ENCODE peak calls at places on chromosomes 3 and 15, in five cellular contexts. One of them, this sample, is unnamed.

GRCh38 chr3:129528589-129529100 is at the start of gene RHO:
- DNase-seq in naive thymus-derived CD8-positive, alpha-beta T cell: no peak
- DNase-seq in activated naive CD4-positive, alpha-beta T cell treated with anti-CD3 and anti-CD28 coated beads, Interleukin-2, amount 10 ng/mL, durations not matched to agents 7 days and 5 days: no peak
- DNase-seq in testis: no peak
- DNase-seq in GM12892: no peak
- DNase-seq in this sample: no peak

GRCh38 chr3:38124324-38125122 is 12.4 kb downstream of the ACAA1 start:
- DNase-seq in naive thymus-derived CD8-positive, alpha-beta T cell: no peak
- DNase-seq in activated naive CD4-positive, alpha-beta T cell treated with anti-CD3 and anti-CD28 coated beads, Interleukin-2, amount 10 ng/mL, durations not matched to agents 7 days and 5 days: no peak
- DNase-seq in testis: no peak
- DNase-seq in GM12892: no peak
- DNase-seq in this sample: no peak

GRCh38 chr3:12425850-12426579 is 58.3 kb upstream of the TSEN2 start:
- DNase-seq in naive thymus-derived CD8-positive, alpha-beta T cell: no peak
- DNase-seq in activated naive CD4-positive, alpha-beta T cell treated with anti-CD3 and anti-CD28 coated beads, Interleukin-2, amount 10 ng/mL, durations not matched to agents 7 days and 5 days: no peak
- DNase-seq in testis: no peak
- DNase-seq in GM12892: no peak
- DNase-seq in this sample: peak; percentile 26

GRCh38 chr3:113531826-113532697 is at the start of gene SIDT1:
- DNase-seq in naive thymus-derived CD8-positive, alpha-beta T cell: peak; percentile 83
- DNase-seq in activated naive CD4-positive, alpha-beta T cell treated with anti-CD3 and anti-CD28 coated beads, Interleukin-2, amount 10 ng/mL, durations not matched to agents 7 days and 5 days: peak; percentile 83
- DNase-seq in testis: peak; percentile 32
- DNase-seq in GM12892: peak; percentile 36
- DNase-seq in this sample: peak; percentile 71

GRCh38 chr15:55319537-55320325 is 709 bp downstream of the PIGB start:
- DNase-seq in naive thymus-derived CD8-positive, alpha-beta T cell: no peak
- DNase-seq in activated naive CD4-positive, alpha-beta T cell treated with anti-CD3 and anti-CD28 coated beads, Interleukin-2, amount 10 ng/mL, durations not matched to agents 7 days and 5 days: no peak
- DNase-seq in testis: peak; percentile 38
- DNase-seq in GM12892: no peak
- DNase-seq in this sample: no peak

GRCh38 chr3:12629560-12629959 is 34.4 kb downstream of the RAF1 start:
- DNase-seq in naive thymus-derived CD8-positive, alpha-beta T cell: no peak
- DNase-seq in activated naive CD4-positive, alpha-beta T cell treated with anti-CD3 and anti-CD28 coated beads, Interleukin-2, amount 10 ng/mL, durations not matched to agents 7 days and 5 days: no peak
- DNase-seq in testis: no peak
- DNase-seq in GM12892: no peak
- DNase-seq in this sample: no peak

GRCh38 chr3:197592361-197593045 is 36.7 kb upstream of the BDH1 start:
- DNase-seq in naive thymus-derived CD8-positive, alpha-beta T cell: no peak
- DNase-seq in activated naive CD4-positive, alpha-beta T cell treated with anti-CD3 and anti-CD28 coated beads, Interleukin-2, amount 10 ng/mL, durations not matched to agents 7 days and 5 days: peak; percentile 68
- DNase-seq in testis: no peak
- DNase-seq in GM12892: no peak
- DNase-seq in this sample: no peak

GRCh38 chr3:29627136-29628117 is 346.6 kb downstream of the RBMS3 start:
- DNase-seq in naive thymus-derived CD8-positive, alpha-beta T cell: no peak
- DNase-seq in activated naive CD4-positive, alpha-beta T cell treated with anti-CD3 and anti-CD28 coated beads, Interleukin-2, amount 10 ng/mL, durations not matched to agents 7 days and 5 days: no peak
- DNase-seq in testis: no peak
- DNase-seq in GM12892: no peak
- DNase-seq in this sample: no peak

GRCh38 chr3:197458179-197458707 is 97.5 kb downstream of the BDH1 start:
- DNase-seq in naive thymus-derived CD8-positive, alpha-beta T cell: peak; percentile 61
- DNase-seq in activated naive CD4-positive, alpha-beta T cell treated with anti-CD3 and anti-CD28 coated beads, Interleukin-2, amount 10 ng/mL, durations not matched to agents 7 days and 5 days: peak; percentile 37
- DNase-seq in testis: peak; percentile 57
- DNase-seq in GM12892: no peak
- DNase-seq in this sample: peak; percentile 54

GRCh38 chr15:34855397-34855796 is 60.0 kb upstream of the ACTC1 start:
- DNase-seq in naive thymus-derived CD8-positive, alpha-beta T cell: no peak
- DNase-seq in activated naive CD4-positive, alpha-beta T cell treated with anti-CD3 and anti-CD28 coated beads, Interleukin-2, amount 10 ng/mL, durations not matched to agents 7 days and 5 days: no peak
- DNase-seq in testis: no peak
- DNase-seq in GM12892: no peak
- DNase-seq in this sample: no peak

GRCh38 chr3:191376742-191377141 is 46.4 kb upstream of the UTS2B start:
- DNase-seq in naive thymus-derived CD8-positive, alpha-beta T cell: no peak
- DNase-seq in activated naive CD4-positive, alpha-beta T cell treated with anti-CD3 and anti-CD28 coated beads, Interleukin-2, amount 10 ng/mL, durations not matched to agents 7 days and 5 days: no peak
- DNase-seq in testis: no peak
- DNase-seq in GM12892: no peak
- DNase-seq in this sample: no peak

GRCh38 chr3:152283492-152284381 is 15.0 kb downstream of the MBNL1 start:
- DNase-seq in naive thymus-derived CD8-positive, alpha-beta T cell: no peak
- DNase-seq in activated naive CD4-positive, alpha-beta T cell treated with anti-CD3 and anti-CD28 coated beads, Interleukin-2, amount 10 ng/mL, durations not matched to agents 7 days and 5 days: no peak
- DNase-seq in testis: no peak
- DNase-seq in GM12892: no peak
- DNase-seq in this sample: no peak

GRCh38 chr3:191324936-191325335 is 4.3 kb upstream of the CCDC50 start:
- DNase-seq in naive thymus-derived CD8-positive, alpha-beta T cell: no peak
- DNase-seq in activated naive CD4-positive, alpha-beta T cell treated with anti-CD3 and anti-CD28 coated beads, Interleukin-2, amount 10 ng/mL, durations not matched to agents 7 days and 5 days: no peak
- DNase-seq in testis: no peak
- DNase-seq in GM12892: no peak
- DNase-seq in this sample: no peak

GRCh38 chr3:126682046-126682445 is 22.0 kb upstream of the CHCHD6 start:
- DNase-seq in naive thymus-derived CD8-positive, alpha-beta T cell: no peak
- DNase-seq in activated naive CD4-positive, alpha-beta T cell treated with anti-CD3 and anti-CD28 coated beads, Interleukin-2, amount 10 ng/mL, durations not matched to agents 7 days and 5 days: no peak
- DNase-seq in testis: no peak
- DNase-seq in GM12892: no peak
- DNase-seq in this sample: no peak

GRCh38 chr3:126872701-126873100 is 110.2 kb upstream of the PLXNA1 start:
- DNase-seq in naive thymus-derived CD8-positive, alpha-beta T cell: no peak
- DNase-seq in activated naive CD4-positive, alpha-beta T cell treated with anti-CD3 and anti-CD28 coated beads, Interleukin-2, amount 10 ng/mL, durations not matched to agents 7 days and 5 days: no peak
- DNase-seq in testis: no peak
- DNase-seq in GM12892: no peak
- DNase-seq in this sample: peak; percentile 75

GRCh38 chr3:185758912-185759311 is 65.9 kb downstream of the IGF2BP2 start:
- DNase-seq in naive thymus-derived CD8-positive, alpha-beta T cell: no peak
- DNase-seq in activated naive CD4-positive, alpha-beta T cell treated with anti-CD3 and anti-CD28 coated beads, Interleukin-2, amount 10 ng/mL, durations not matched to agents 7 days and 5 days: no peak
- DNase-seq in testis: no peak
- DNase-seq in GM12892: no peak
- DNase-seq in this sample: no peak

GRCh38 chr3:180911876-180912303 is 580 bp upstream of the FXR1 start:
- DNase-seq in naive thymus-derived CD8-positive, alpha-beta T cell: no peak
- DNase-seq in activated naive CD4-positive, alpha-beta T cell treated with anti-CD3 and anti-CD28 coated beads, Interleukin-2, amount 10 ng/mL, durations not matched to agents 7 days and 5 days: no peak
- DNase-seq in testis: no peak
- DNase-seq in GM12892: no peak
- DNase-seq in this sample: peak; percentile 12

GRCh38 chr3:147387550-147388394 is 18.6 kb downstream of the ZIC4 start:
- DNase-seq in naive thymus-derived CD8-positive, alpha-beta T cell: no peak
- DNase-seq in activated naive CD4-positive, alpha-beta T cell treated with anti-CD3 and anti-CD28 coated beads, Interleukin-2, amount 10 ng/mL, durations not matched to agents 7 days and 5 days: no peak
- DNase-seq in testis: no peak
- DNase-seq in GM12892: no peak
- DNase-seq in this sample: no peak

GRCh38 chr3:141243295-141243707 is 11.7 kb downstream of the PXYLP1 start:
- DNase-seq in naive thymus-derived CD8-positive, alpha-beta T cell: peak; percentile 77
- DNase-seq in activated naive CD4-positive, alpha-beta T cell treated with anti-CD3 and anti-CD28 coated beads, Interleukin-2, amount 10 ng/mL, durations not matched to agents 7 days and 5 days: peak; percentile 71
- DNase-seq in testis: no peak
- DNase-seq in GM12892: no peak
- DNase-seq in this sample: no peak